ENCODE peak calls at places on chromosome 10, in ten cellular contexts. M, V, S, F, R, C, P, G, A and U are unnamed samples.
A peak's percentile ranks its signal among the peaks of the same experiment; 100 is the strongest.

GRCh38 chr10:61397175-61397986 is 55.8 kb downstream of the TMEM26 start:
- DNase-seq in M (no peak), V (no peak), S (no peak), F (no peak), R (no peak), C (no peak), P (no peak), G (peak; percentile 3), A (no peak), U (no peak)

GRCh38 chr10:71836594-71836970 is 14.5 kb downstream of the PSAP start:
- DNase-seq in M (no peak), V (no peak), S (no peak), F (no peak), R (no peak), C (no peak), P (peak; percentile 69), G (no peak), A (no peak), U (no peak)

GRCh38 chr10:132667613-132668394 is 118.1 kb downstream of the NKX6-2 start:
- DNase-seq in M (no peak), V (no peak), S (no peak), F (no peak), R (no peak), C (peak; percentile 9), P (no peak), G (peak; percentile 39), A (no peak), U (no peak)

GRCh38 chr10:44948713-44949112 is 10.9 kb upstream of the RASSF4 start:
- DNase-seq in M (no peak), V (no peak), S (no peak), F (no peak), R (no peak), C (peak; percentile 4), P (no peak), G (no peak), A (peak; percentile 1), U (no peak)

GRCh38 chr10:132856869-132857524 is 71.0 kb upstream of the NKX6-2 start:
- DNase-seq in M (peak; percentile 4), V (no peak), S (no peak), F (no peak), R (peak; percentile 1), C (peak; percentile 28), P (peak; percentile 48), G (no peak), A (peak; percentile 1), U (no peak)

GRCh38 chr10:116948530-116948870 is 56.5 kb downstream of the SHTN1 start:
- DNase-seq in M (no peak), V (no peak), S (no peak), F (no peak), R (no peak), C (no peak), P (no peak), G (no peak), A (no peak), U (no peak)

GRCh38 chr10:30431435-30431911 is 2.5 kb upstream of the MAP3K8 start:
- DNase-seq in M (peak; percentile 57), V (no peak), S (no peak), F (no peak), R (peak; percentile 50), C (peak; percentile 81), P (no peak), G (peak; percentile 70), A (peak; percentile 30), U (no peak)

GRCh38 chr10:30606313-30606712 is 23.2 kb downstream of the LYZL2 start:
- DNase-seq in M (no peak), V (no peak), S (peak; percentile 76), F (no peak), R (no peak), C (no peak), P (no peak), G (peak; percentile 44), A (no peak), U (no peak)

GRCh38 chr10:5035356-5035755 is 31.7 kb upstream of the AKR1C2 start:
- DNase-seq in M (no peak), V (no peak), S (no peak), F (no peak), R (no peak), C (no peak), P (no peak), G (no peak), A (no peak), U (no peak)

GRCh38 chr10:116215651-116216050 is 57.4 kb downstream of the GFRA1 start:
- DNase-seq in M (no peak), V (no peak), S (no peak), F (no peak), R (no peak), C (no peak), P (no peak), G (no peak), A (no peak), U (no peak)

GRCh38 chr10:61747341-61747740 is 84.6 kb downstream of the CABCOCO1 start:
- DNase-seq in M (no peak), V (no peak), S (no peak), F (no peak), R (no peak), C (no peak), P (no peak), G (no peak), A (no peak), U (no peak)

GRCh38 chr10:28317735-28318134 is 14.9 kb upstream of the MPP7 start:
- DNase-seq in M (no peak), V (no peak), S (no peak), F (no peak), R (no peak), C (no peak), P (no peak), G (no peak), A (no peak), U (no peak)

GRCh38 chr10:115093286-115093775 is at the start of gene ATRNL1:
- DNase-seq in M (peak; percentile 36), V (no peak), S (no peak), F (peak; percentile 23), R (no peak), C (peak; percentile 79), P (no peak), G (peak; percentile 24), A (peak; percentile 68), U (no peak)

GRCh38 chr10:75592888-75593643 is 161.6 kb downstream of the LRMDA start:
- DNase-seq in M (no peak), V (no peak), S (no peak), F (no peak), R (peak; percentile 48), C (no peak), P (no peak), G (no peak), A (no peak), U (no peak)

GRCh38 chr10:113297226-113297625 is 255.6 kb upstream of the HABP2 start:
- DNase-seq in M (no peak), V (no peak), S (no peak), F (no peak), R (no peak), C (no peak), P (no peak), G (peak; percentile 44), A (no peak), U (peak; percentile 29)

GRCh38 chr10:46539596-46540411 is 16.7 kb downstream of the GPRIN2 start:
- DNase-seq in M (peak; percentile 15), V (no peak), S (no peak), F (peak; percentile 27), R (peak; percentile 1), C (peak; percentile 33), P (peak; percentile 65), G (peak; percentile 97), A (no peak), U (no peak)

DNA sequence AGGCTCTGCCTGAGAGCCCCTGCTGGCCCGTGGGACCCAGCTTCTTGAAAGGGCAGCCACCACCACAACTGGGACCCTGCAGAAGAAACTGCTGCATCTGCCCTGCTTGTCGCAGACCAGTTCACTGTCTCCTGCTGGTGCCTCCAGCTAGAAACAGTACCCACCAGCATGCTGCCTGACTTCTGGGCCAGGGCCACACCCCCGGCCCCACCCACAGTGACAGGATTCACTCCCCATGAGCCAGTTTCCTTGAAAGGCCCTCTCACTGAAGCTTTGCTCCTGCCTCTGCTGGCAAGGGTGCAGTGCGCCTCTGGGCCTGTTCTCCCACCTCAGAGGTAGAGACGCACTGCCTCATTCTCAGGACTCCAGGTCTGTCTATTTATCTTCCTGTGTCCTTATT is 32.4 kb downstream of the ANXA11 start:
- DNase-seq in M (no peak), V (no peak), S (no peak), F (no peak), R (no peak), C (peak; percentile 68), P (no peak), G (no peak), A (no peak), U (no peak)
- TF ChIP-seq POLR2A in M (no peak), V (no peak), S (no peak), F (no peak), R (no peak), C (no peak), P (no peak), G (no peak), A (no peak), U (no peak)

GRCh38 chr10:50991496-50992355 is 82.6 kb upstream of the PRKG1 start:
- DNase-seq in M (peak; percentile 82), V (no peak), S (peak; percentile 68), F (peak; percentile 46), R (peak; percentile 61), C (peak; percentile 74), P (peak; percentile 87), G (no peak), A (peak; percentile 31), U (no peak)
- TF ChIP-seq POLR2A in M (no peak), V (no peak), S (no peak), F (peak; percentile 31), R (no peak), C (no peak), P (no peak), G (no peak), A (no peak), U (peak; percentile 27)

GRCh38 chr10:110512461-110513187 is 14.9 kb downstream of the DUSP5 start:
- DNase-seq in M (no peak), V (no peak), S (no peak), F (no peak), R (no peak), C (no peak), P (no peak), G (peak; percentile 77), A (no peak), U (peak; percentile 71)
- TF ChIP-seq POLR2A in M (no peak), V (no peak), S (no peak), F (no peak), R (no peak), C (no peak), P (no peak), G (no peak), A (no peak), U (no peak)

GRCh38 chr10:12042409-12042796 is 206 bp downstream of the UPF2 start:
- DNase-seq in M (peak; percentile 59), V (no peak), S (no peak), F (peak; percentile 29), R (no peak), C (peak; percentile 93), P (peak; percentile 92), G (no peak), A (peak; percentile 47), U (peak; percentile 7)

GRCh38 chr10:12045610-12046009 is 3.0 kb upstream of the UPF2 start:
- DNase-seq in M (no peak), V (no peak), S (no peak), F (no peak), R (no peak), C (no peak), P (no peak), G (no peak), A (no peak), U (no peak)

GRCh38 chr10:12042797-12043651 is at the start of gene UPF2:
- DNase-seq in M (peak; percentile 99), V (peak; percentile 97), S (peak; percentile 98), F (peak; percentile 99), R (peak; percentile 99), C (peak; percentile 98), P (peak; percentile 99), G (peak; percentile 99), A (peak; percentile 99), U (peak; percentile 89)

GRCh38 chr10:12041766-12042408 is 722 bp downstream of the UPF2 start:
- DNase-seq in M (no peak), V (no peak), S (peak; percentile 69), F (peak; percentile 27), R (no peak), C (no peak), P (no peak), G (peak; percentile 28), A (no peak), U (peak; percentile 16)
- TF ChIP-seq POLR2A in M (no peak), V (no peak), S (no peak), F (no peak), R (no peak), C (no peak), P (no peak), G (no peak), A (no peak), U (no peak)